ENCODE peak calls at places on chromosomes 6 and 20, in six cellular contexts. A is brain microvascular endothelial cell, F is NCI-H2171, P is small intestine, Q is substantia nigra, Z is B cell. H is an unnamed sample.

GRCh38 chr6:100099189-100100074 is 105.4 kb upstream of the MCHR2 start:
- DNase-seq in A (no peak), F (no peak), P (peak), Q (no peak), Z (no peak), H (no peak)

GRCh38 chr6:169428532-169428931 is 174.9 kb upstream of the THBS2 start:
- DNase-seq in A (no peak), F (no peak), P (no peak), Q (no peak), Z (no peak), H (no peak)

GRCh38 chr6:44630125-44631028 is 242.9 kb downstream of the CDC5L start:
- DNase-seq in A (peak), F (no peak), P (peak), Q (no peak), Z (no peak), H (peak)

GRCh38 chr6:129342243-129342642 is 367.7 kb downstream of the ARHGAP18 start:
- DNase-seq in A (no peak), F (no peak), P (no peak), Q (no peak), Z (no peak), H (no peak)

GRCh38 chr6:11580686-11581085 is 43.1 kb downstream of the TMEM170B start:
- DNase-seq in A (no peak), F (no peak), P (no peak), Q (no peak), Z (no peak), H (no peak)

GRCh38 chr6:88302769-88303230 is 136.7 kb upstream of the CNR1 start:
- DNase-seq in A (no peak), F (no peak), P (no peak), Q (no peak), Z (no peak), H (no peak)

GRCh38 chr20:51380401-51381385 is 161.8 kb downstream of the NFATC2 start:
- DNase-seq in A (no peak), F (no peak), P (no peak), Q (no peak), Z (no peak), H (no peak)

GRCh38 chr6:87808005-87808757 is 106.1 kb upstream of the AKIRIN2 start:
- DNase-seq in A (no peak), F (no peak), P (no peak), Q (no peak), Z (no peak), H (no peak)

GRCh38 chr6:29376003-29376402 is 912 bp upstream of the OR12D3 start:
- DNase-seq in A (peak), F (no peak), P (no peak), Q (no peak), Z (no peak), H (no peak)

GRCh38 chr6:150881911-150882481 is 16.5 kb downstream of the MTHFD1L start:
- DNase-seq in A (peak), F (no peak), P (no peak), Q (no peak), Z (no peak), H (no peak)

GRCh38 chr6:81997091-81997926 is 244.8 kb upstream of the TENT5A start:
- DNase-seq in A (peak), F (no peak), P (no peak), Q (no peak), Z (no peak), H (no peak)

GRCh38 chr6:133551436-133551835 is 310.3 kb downstream of the EYA4 start:
- DNase-seq in A (no peak), F (no peak), P (no peak), Q (no peak), Z (no peak), H (no peak)

GRCh38 chr6:160224599-160225237 is 33.9 kb downstream of the SLC22A2 start:
- DNase-seq in A (no peak), F (no peak), P (no peak), Q (no peak), Z (no peak), H (no peak)

GRCh38 chr20:31920275-31920855 is 31.5 kb downstream of the PDRG1 start:
- DNase-seq in A (no peak), F (no peak), P (no peak), Q (no peak), Z (no peak), H (no peak)

GRCh38 chr6:44245912-44246662 is 814 bp upstream of the HSP90AB1 start:
- DNase-seq in A (peak), F (peak), P (peak), Q (peak), Z (peak), H (peak)

GRCh38 chr20:63106108-63106764 is 99.5 kb upstream of the BHLHE23 start:
- DNase-seq in A (no peak), F (peak), P (peak), Q (no peak), Z (no peak), H (no peak)

GRCh38 chr6:123909989-123910388 is 106.3 kb downstream of the NKAIN2 start:
- DNase-seq in A (no peak), F (no peak), P (peak), Q (no peak), Z (no peak), H (no peak)

GRCh38 chr20:5845686-5846651 is 95.8 kb downstream of the SHLD1 start:
- DNase-seq in A (peak), F (peak), P (peak), Q (no peak), Z (no peak), H (no peak)

H was measured in anterior cingulate cortex.